ENCODE peak calls at places on chromosomes 2 and 18, in four cellular contexts. U is right cardiac atrium; X is A549; G is CD8-positive, alpha-beta memory T cell. Y is an unnamed sample. For H3K4me1, the result is how much of the 10 kb centered on the place peaks cover.

GRCh38 chr18:55095579-55095978 is 136.3 kb upstream of the CCDC68 start:
- DNase-seq in G (no peak), U (no peak), X (no peak), Y (no peak)

GRCh38 chr2:150646746-150647145 is 159.3 kb upstream of the RND3 start:
- DNase-seq in X (no peak), U (no peak), G (no peak), Y (no peak)

GRCh38 chr2:70977605-70978205 is 725 bp upstream of the ANKRD53 start:
- DNase-seq in X (no peak), U (no peak), G (peak), Y (no peak)

GRCh38 chr2:143965493-143966164 is 554.3 kb downstream of the ZEB2 start:
- DNase-seq in U (no peak), G (no peak), X (no peak), Y (no peak)

GRCh38 chr18:59743561-59743960 is 46.3 kb upstream of the CCBE1 start:
- DNase-seq in U (no peak), G (no peak), X (no peak), Y (no peak)

GRCh38 chr18:44599409-44599808 is 81.3 kb upstream of the SETBP1 start:
- DNase-seq in U (peak), X (no peak), G (no peak), Y (peak)

GRCh38 chr2:41194235-41194634 is 742.3 kb upstream of the SLC8A1 start:
- DNase-seq in G (no peak), X (no peak), U (peak), Y (peak)

GRCh38 chr2:146119586-146119985 is 1599.7 kb upstream of the ZEB2 start:
- DNase-seq in U (no peak), G (no peak), X (no peak), Y (no peak)

GRCh38 chr2:110748489-110748867 is 16.1 kb downstream of the ACOXL start:
- DNase-seq in G (peak), X (no peak), U (no peak), Y (no peak)

GRCh38 chr2:212193066-212193465 is 345.5 kb downstream of the ERBB4 start:
- DNase-seq in U (no peak), X (no peak), G (no peak), Y (no peak)

GRCh38 chr18:3966985-3967856 is 487.9 kb downstream of the DLGAP1 start:
- DNase-seq in U (no peak), G (no peak), X (peak), Y (peak)

GRCh38 chr2:220756653-220757052 is 815.5 kb downstream of the EPHA4 start:
- DNase-seq in X (no peak), G (no peak), U (no peak), Y (no peak)

GRCh38 chr18:8627107-8627472 is 17.9 kb downstream of the RAB12 start:
- DNase-seq in X (no peak), U (no peak), G (no peak), Y (no peak)

GRCh38 chr2:197947219-197947757 is 142.9 kb downstream of the PLCL1 start:
- DNase-seq in G (no peak), U (no peak), X (no peak), Y (no peak)

GRCh38 chr18:72181241-72181764 is 362.8 kb downstream of the CBLN2 start:
- DNase-seq in X (no peak), G (no peak), U (no peak), Y (no peak)

GRCh38 chr2:182816856-182817255 is 49.6 kb downstream of the FRZB start:
- DNase-seq in X (no peak), U (no peak), G (no peak), Y (no peak)

GRCh38 chr2:208350610-208351009 is 56.0 kb upstream of the PTH2R start:
- DNase-seq in G (no peak), U (no peak), X (no peak), Y (no peak)

GRCh38 chr18:33757037-33757436 is 179.0 kb downstream of the ASXL3 start:
- DNase-seq in U (no peak), G (no peak), X (no peak), Y (no peak)

GRCh38 chr18:79458131-79458838 is 62.6 kb downstream of the NFATC1 start:
- DNase-seq in G (no peak), X (peak), U (peak), Y (peak)

GRCh38 chr18:48589797-48590519 is 51.1 kb downstream of the CTIF start:
- DNase-seq in U (peak), G (no peak), X (no peak), Y (peak)

GRCh38 chr2:172970660-172971059 is 105.0 kb upstream of the MAP3K20 start:
- DNase-seq in X (no peak), U (no peak), G (no peak), Y (no peak)

GRCh38 chr2:104853926-104854506 is at the start of gene POU3F3:
- DNase-seq in X (peak), U (peak), G (no peak), Y (peak)

GRCh38 chr2:128520787-128521186 is 202.1 kb upstream of the HS6ST1 start:
- DNase-seq in G (no peak), X (no peak), U (no peak), Y (no peak)

GRCh38 chr2:15636972-15637785 is 45.5 kb downstream of the DDX1 start:
- DNase-seq in U (peak), X (peak), G (peak), Y (peak)

GRCh38 chr2:73268368-73268830 is 15.9 kb downstream of the FBXO41 start:
- DNase-seq in X (no peak), U (no peak), G (no peak), Y (no peak)

GRCh38 chr2:233061591-233062446 is 1.7 kb downstream of the INPP5D start:
- DNase-seq in G (no peak), U (peak), X (no peak), Y (peak)

GRCh38 chr2:1718339-1719220 is 25.7 kb downstream of the PXDN start:
- DNase-seq in G (no peak), U (no peak), X (no peak), Y (no peak)

GRCh38 chr2:65076345-65076710 is 20.1 kb downstream of the CEP68 start:
- DNase-seq in X (no peak), U (no peak), G (no peak), Y (no peak)

GRCh38 chr2:205702576-205702975 is 20.3 kb downstream of the NRP2 start:
- DNase-seq in X (no peak), U (no peak), G (no peak), Y (no peak)

GRCh38 chr2:70557171-70557838 is 3.7 kb upstream of the TGFA start:
- DNase-seq in X (no peak), U (no peak), G (no peak), Y (no peak)

GRCh38 chr2:235405612-235406361 is 88.1 kb upstream of the AGAP1 start:
- DNase-seq in X (no peak), G (no peak), U (no peak), Y (no peak)

GRCh38 chr18:35497334-35498197 is at the start of gene INO80C:
- DNase-seq in X (peak), G (peak), U (peak), Y (peak)

GRCh38 chr2:171158790-171159325 is 1.8 kb downstream of the TLK1 start:
- DNase-seq in U (no peak), G (no peak), X (peak), Y (no peak)

GRCh38 chr2:208311954-208312353 is 45.9 kb downstream of the PIKFYVE start:
- DNase-seq in X (no peak), U (no peak), G (no peak), Y (no peak)

GRCh38 chr2:219230201-219230540 is 565 bp downstream of the ANKZF1 start:
- DNase-seq in X (no peak), G (no peak), U (peak), Y (no peak)

GRCh38 chr2:204072443-204073324 is 136.1 kb downstream of the ICOS start:
- DNase-seq in X (peak), G (peak), U (no peak), Y (no peak)

GRCh38 chr2:29528891-29529520 is 392.4 kb downstream of the ALK start:
- DNase-seq in U (peak), X (no peak), G (no peak), Y (peak)

GRCh38 chr2:55048925-55049793 is 1.1 kb downstream of the RTN4 start:
- DNase-seq in X (peak), G (peak), U (peak), Y (peak)

DNA sequence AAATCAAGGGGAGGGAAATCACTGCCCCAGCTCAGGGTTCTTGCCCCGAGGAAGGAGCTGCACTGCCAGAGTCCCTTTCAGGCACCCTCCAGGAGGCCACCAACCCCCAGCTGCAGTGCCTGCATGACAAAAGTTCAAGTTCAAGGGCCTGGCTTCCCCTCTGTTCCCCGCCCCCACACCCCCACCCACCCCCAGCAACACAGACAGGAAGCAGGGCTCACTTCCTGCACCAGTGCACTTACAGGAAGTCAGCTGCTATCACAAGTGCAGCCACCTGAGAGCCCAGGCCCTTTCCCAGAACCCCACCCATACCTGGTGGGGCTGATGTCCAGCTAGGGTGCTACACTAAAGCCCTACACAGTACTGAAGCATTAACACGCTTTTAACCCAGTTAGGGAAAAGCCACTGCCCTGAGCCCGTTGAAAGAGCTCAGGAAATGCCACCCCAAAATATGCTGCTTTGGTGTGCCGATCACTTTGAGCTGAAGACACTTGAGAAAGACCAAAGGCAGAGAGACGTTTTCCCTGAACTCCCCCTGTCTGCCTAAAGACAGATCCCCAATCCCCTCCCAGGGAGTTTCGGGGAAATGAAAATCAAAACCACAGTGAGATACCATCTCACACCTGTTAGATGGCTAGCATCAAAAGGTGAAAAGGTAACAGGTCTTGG is 109.9 kb upstream of the CAB39 start:
- DNase-seq in G (peak), X (no peak), U (no peak), Y (no peak)
- H3K4me3 ChIP-seq in G (peak), X (no peak), U (no peak), Y (no peak)

GRCh38 chr2:164109006-164109405 is 373.2 kb upstream of the FIGN start:
- DNase-seq in G (no peak), U (peak), X (no peak), Y (no peak)
- H3K27ac ChIP-seq in G (no peak), U (no peak), X (no peak), Y (no peak)

DNA sequence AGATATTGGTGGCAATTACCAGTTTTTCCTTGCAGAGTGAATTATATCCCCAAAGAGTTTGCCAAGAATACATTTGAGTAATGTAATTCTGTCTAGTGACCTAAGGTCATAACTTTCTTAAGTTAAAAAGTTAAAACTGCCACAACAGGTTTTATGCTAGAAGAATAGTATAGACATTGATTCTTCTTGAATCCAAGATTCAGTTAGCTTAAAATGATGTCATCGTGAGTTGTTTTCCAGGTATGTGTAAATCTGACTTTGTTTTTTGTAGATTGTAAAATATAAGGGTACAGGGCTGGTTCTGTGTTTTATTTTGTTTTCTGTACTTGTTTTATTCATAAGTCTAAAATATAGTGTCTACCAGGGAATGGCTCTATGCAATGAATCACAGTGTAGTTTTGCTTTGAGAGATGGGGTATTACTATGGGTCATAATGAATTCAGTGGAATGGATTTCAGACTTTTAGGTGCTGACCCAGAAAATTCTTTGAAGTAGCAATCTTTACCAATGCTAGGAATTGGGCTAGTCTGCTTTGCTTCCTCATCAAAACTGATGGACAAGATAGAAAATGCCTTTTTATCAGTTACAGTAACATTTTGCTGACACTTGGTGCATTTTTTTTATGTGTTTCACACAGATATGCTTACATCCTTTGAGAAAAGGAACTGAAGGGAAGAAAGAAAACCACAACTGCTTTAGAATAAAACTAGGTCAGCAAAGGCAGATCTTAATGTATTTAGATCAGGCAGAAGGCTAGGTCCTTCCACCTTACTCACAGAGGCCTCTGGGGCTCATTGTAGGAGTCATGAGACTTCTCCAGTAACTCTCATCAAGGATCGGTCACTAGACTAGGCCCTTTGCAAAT is 20.8 kb upstream of the MGAT5 start:
- DNase-seq in G (no peak), X (no peak), U (no peak), Y (no peak)
- H3K4me1 ChIP-seq in G (half or more), X (under half), U (under half), Y (half or more)

DNA sequence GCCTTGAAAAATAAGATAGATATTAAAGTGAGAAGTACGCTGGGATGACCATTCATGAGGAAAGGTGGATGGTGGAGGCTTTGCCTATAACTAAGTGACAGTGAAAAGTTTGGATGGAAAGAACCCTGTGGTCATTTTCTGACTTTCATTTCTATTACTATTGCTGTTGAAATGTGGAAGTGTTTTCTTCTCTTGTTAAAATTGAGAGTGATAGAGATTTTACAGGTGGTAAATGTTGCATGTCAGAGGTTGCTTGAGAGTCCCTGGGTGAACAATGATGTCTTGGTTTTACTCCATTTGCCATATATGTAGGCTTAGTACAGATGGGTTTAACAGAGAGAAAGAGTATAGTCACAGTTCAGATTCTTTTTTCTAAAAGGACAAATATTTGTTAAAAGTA is 18.4 kb downstream of the NCOA1 start:
- DNase-seq in U (no peak), G (no peak), X (no peak), Y (no peak)
- H3K4me3 ChIP-seq in U (no peak), G (no peak), X (no peak), Y (no peak)

GRCh38 chr2:47650001-47650535 is 132.9 kb upstream of the MSH6 start:
- DNase-seq in G (no peak), U (no peak), X (no peak), Y (no peak)

GRCh38 chr2:47640356-47640755 is 142.6 kb upstream of the MSH6 start:
- DNase-seq in U (no peak), G (no peak), X (no peak), Y (no peak)

GRCh38 chr2:47644351-47644750 is 138.6 kb upstream of the MSH6 start:
- DNase-seq in G (no peak), U (no peak), X (no peak), Y (no peak)

GRCh38 chr2:47641366-47641765 is 141.6 kb upstream of the MSH6 start:
- DNase-seq in U (no peak), G (no peak), X (no peak), Y (no peak)

GRCh38 chr2:47645246-47645645 is 137.7 kb upstream of the MSH6 start:
- DNase-seq in G (no peak), U (no peak), X (no peak), Y (no peak)
- H3K27ac ChIP-seq in G (no peak), U (no peak), X (no peak), Y (no peak)

GRCh38 chr2:109222422-109222821 is 93.4 kb downstream of the SH3RF3 start:
- DNase-seq in X (no peak), G (no peak), U (no peak), Y (no peak)
- H3K4me1 ChIP-seq in X (under half), G (under half), U (under half), Y (under half)

GRCh38 chr2:199979398-199979797 is 24.0 kb downstream of the MAIP1 start:
- DNase-seq in G (no peak), X (no peak), U (no peak), Y (no peak)
- H3K4me3 ChIP-seq in G (no peak), X (no peak), U (no peak), Y (no peak)

DNA sequence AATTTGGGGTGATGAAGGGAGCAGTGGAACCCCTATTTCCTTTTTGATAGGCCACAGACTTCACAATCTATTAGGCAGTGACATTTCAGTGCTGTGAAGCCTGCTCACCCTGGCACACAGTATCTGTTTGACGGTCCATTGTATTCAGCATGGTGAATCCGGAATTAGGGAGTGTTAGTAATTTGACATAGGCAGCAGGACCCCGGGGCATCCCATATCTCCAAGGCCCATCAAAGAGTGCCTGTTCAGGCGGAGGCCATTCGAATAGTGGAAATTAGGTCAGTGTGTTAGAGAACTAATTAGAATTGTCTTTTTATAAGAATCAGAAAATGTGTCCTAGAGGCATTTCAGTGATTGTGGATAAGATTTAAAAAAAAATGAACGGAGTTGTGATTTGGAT is 818.9 kb upstream of the SOX11 start:
- DNase-seq in G (no peak), U (no peak), X (no peak), Y (no peak)
- H3K27ac ChIP-seq in G (no peak), U (no peak), X (no peak), Y (no peak)

GRCh38 chr18:56115072-56116038 is 523.0 kb downstream of the TXNL1 start:
- DNase-seq in G (no peak), U (no peak), X (no peak), Y (no peak)

GRCh38 chr18:56112013-56112749 is 524.2 kb upstream of the TCF4 start:
- DNase-seq in X (no peak), G (no peak), U (no peak), Y (no peak)

GRCh38 chr18:56107821-56108485 is 520.0 kb upstream of the TCF4 start:
- DNase-seq in U (no peak), G (no peak), X (no peak), Y (no peak)

GRCh38 chr18:56108486-56109367 is 520.7 kb upstream of the TCF4 start:
- DNase-seq in G (no peak), U (no peak), X (no peak), Y (no peak)

GRCh38 chr18:56112984-56113383 is 525.0 kb upstream of the TCF4 start:
- DNase-seq in X (no peak), U (no peak), G (no peak), Y (no peak)
- H3K4me1 ChIP-seq in X (under half), U (under half), G (under half), Y (under half)